ENCODE peak calls at places on chromosomes 1 and 21, in seven cellular contexts. One of them, this sample, is unnamed.

GRCh38 chr1:81349194-81349965 is 451.4 kb upstream of the ADGRL2 start:
- DNase-seq in NCI-H1694 treated with DMSO at 0.1 percent for 48 hours: no peak
- DNase-seq in NCI-H1092: no peak
- DNase-seq in Right ventricle myocardium superior: no peak
- DNase-seq in NCI-H2029 treated with DMSO at 0.1 percent for 48 hours: no peak
- DNase-seq in naive thymus-derived CD8-positive, alpha-beta T cell: no peak
- DNase-seq in HFFc6: no peak
- DNase-seq in this sample: no peak

GRCh38 chr1:200184196-200184595 is 156.7 kb downstream of the NR5A2 start:
- DNase-seq in Right ventricle myocardium superior: peak; percentile 87
- DNase-seq in naive thymus-derived CD8-positive, alpha-beta T cell: no peak
- DNase-seq in NCI-H2029 treated with DMSO at 0.1 percent for 48 hours: peak; percentile 84
- DNase-seq in NCI-H1694 treated with DMSO at 0.1 percent for 48 hours: no peak
- DNase-seq in NCI-H1092: peak; percentile 28
- DNase-seq in HFFc6: peak; percentile 58
- DNase-seq in this sample: no peak

GRCh38 chr1:161020573-161021167 is at the start of gene F11R:
- DNase-seq in NCI-H1694 treated with DMSO at 0.1 percent for 48 hours: no peak
- DNase-seq in HFFc6: no peak
- DNase-seq in NCI-H1092: peak; percentile 22
- DNase-seq in Right ventricle myocardium superior: peak; percentile 56
- DNase-seq in naive thymus-derived CD8-positive, alpha-beta T cell: no peak
- DNase-seq in NCI-H2029 treated with DMSO at 0.1 percent for 48 hours: peak; percentile 66
- DNase-seq in this sample: no peak

GRCh38 chr1:245155186-245156040 is 628 bp downstream of the KIF26B start:
- DNase-seq in NCI-H1092: no peak
- DNase-seq in NCI-H1694 treated with DMSO at 0.1 percent for 48 hours: peak; percentile 67
- DNase-seq in Right ventricle myocardium superior: no peak
- DNase-seq in NCI-H2029 treated with DMSO at 0.1 percent for 48 hours: peak; percentile 60
- DNase-seq in naive thymus-derived CD8-positive, alpha-beta T cell: peak; percentile 21
- DNase-seq in HFFc6: peak; percentile 25
- DNase-seq in this sample: no peak

GRCh38 chr1:177922209-177922608 is 47.6 kb downstream of the SEC16B start:
- DNase-seq in NCI-H1694 treated with DMSO at 0.1 percent for 48 hours: no peak
- DNase-seq in Right ventricle myocardium superior: no peak
- DNase-seq in NCI-H2029 treated with DMSO at 0.1 percent for 48 hours: no peak
- DNase-seq in NCI-H1092: no peak
- DNase-seq in naive thymus-derived CD8-positive, alpha-beta T cell: no peak
- DNase-seq in HFFc6: no peak
- DNase-seq in this sample: no peak

GRCh38 chr1:93798301-93798700 is 80.7 kb downstream of the DNTTIP2 start:
- DNase-seq in NCI-H1694 treated with DMSO at 0.1 percent for 48 hours: no peak
- DNase-seq in Right ventricle myocardium superior: no peak
- DNase-seq in HFFc6: peak; percentile 84
- DNase-seq in naive thymus-derived CD8-positive, alpha-beta T cell: no peak
- DNase-seq in NCI-H1092: no peak
- DNase-seq in NCI-H2029 treated with DMSO at 0.1 percent for 48 hours: no peak
- DNase-seq in this sample: peak; percentile 5

GRCh38 chr1:169105434-169106094 is 926 bp upstream of the ATP1B1 start:
- DNase-seq in NCI-H2029 treated with DMSO at 0.1 percent for 48 hours: peak; percentile 54
- DNase-seq in NCI-H1694 treated with DMSO at 0.1 percent for 48 hours: no peak
- DNase-seq in Right ventricle myocardium superior: peak; percentile 84
- DNase-seq in naive thymus-derived CD8-positive, alpha-beta T cell: no peak
- DNase-seq in HFFc6: no peak
- DNase-seq in NCI-H1092: peak; percentile 79
- DNase-seq in this sample: no peak

GRCh38 chr21:17636711-17637110 is 24.0 kb upstream of the BTG3 start:
- DNase-seq in NCI-H2029 treated with DMSO at 0.1 percent for 48 hours: no peak
- DNase-seq in NCI-H1694 treated with DMSO at 0.1 percent for 48 hours: no peak
- DNase-seq in naive thymus-derived CD8-positive, alpha-beta T cell: no peak
- DNase-seq in HFFc6: no peak
- DNase-seq in NCI-H1092: no peak
- DNase-seq in Right ventricle myocardium superior: no peak
- DNase-seq in this sample: no peak

GRCh38 chr1:228099331-228099732 is 3.8 kb downstream of the C1orf35 start:
- DNase-seq in NCI-H1092: no peak
- DNase-seq in Right ventricle myocardium superior: peak; percentile 31
- DNase-seq in HFFc6: no peak
- DNase-seq in naive thymus-derived CD8-positive, alpha-beta T cell: no peak
- DNase-seq in NCI-H2029 treated with DMSO at 0.1 percent for 48 hours: no peak
- DNase-seq in NCI-H1694 treated with DMSO at 0.1 percent for 48 hours: no peak
- DNase-seq in this sample: no peak

GRCh38 chr21:32581732-32582131 is 3.6 kb downstream of the TCP10L start:
- DNase-seq in NCI-H1694 treated with DMSO at 0.1 percent for 48 hours: no peak
- DNase-seq in HFFc6: no peak
- DNase-seq in NCI-H1092: no peak
- DNase-seq in naive thymus-derived CD8-positive, alpha-beta T cell: no peak
- DNase-seq in NCI-H2029 treated with DMSO at 0.1 percent for 48 hours: no peak
- DNase-seq in Right ventricle myocardium superior: no peak
- DNase-seq in this sample: no peak

GRCh38 chr1:182404764-182405163 is 4.3 kb upstream of the TEDDM1 start:
- DNase-seq in NCI-H1092: no peak
- DNase-seq in naive thymus-derived CD8-positive, alpha-beta T cell: no peak
- DNase-seq in NCI-H2029 treated with DMSO at 0.1 percent for 48 hours: no peak
- DNase-seq in Right ventricle myocardium superior: no peak
- DNase-seq in NCI-H1694 treated with DMSO at 0.1 percent for 48 hours: peak; percentile 19
- DNase-seq in HFFc6: no peak
- DNase-seq in this sample: no peak

This sample was measured in NCI-H446 treated with DMSO at 0.1 percent for 48 hours.